ENCODE peak calls at places on chromosomes 11 and 22, in seven cellular contexts. T, L, Y, R, S, G and I are unnamed samples. For H3K27me3, the result is how much of the 10 kb centered on the place peaks cover.

GRCh38 chr11:57597461-57597892 is at the start of gene SERPING1:
- DNase-seq in T (peak), L (peak), Y (peak), R (no peak), S (no peak), G (peak), I (no peak)

GRCh38 chr11:45087301-45087700 is 59.1 kb upstream of the PRDM11 start:
- DNase-seq in T (no peak), L (no peak), Y (no peak), R (no peak), S (no peak), G (no peak), I (no peak)

GRCh38 chr11:68840661-68841653 is 759 bp downstream of the CPT1A start:
- DNase-seq in T (peak), L (peak), Y (no peak), R (no peak), S (peak), G (no peak), I (no peak)

GRCh38 chr22:24989541-24989951 is 37.0 kb downstream of the KIAA1671 start:
- DNase-seq in T (no peak), L (peak), Y (no peak), R (no peak), S (no peak), G (no peak), I (no peak)

GRCh38 chr22:40922484-40923303 is 28.5 kb upstream of the RBX1 start:
- DNase-seq in T (no peak), L (peak), Y (no peak), R (no peak), S (peak), G (no peak), I (peak)

GRCh38 chr22:28730146-28730545 is 11.5 kb downstream of the CHEK2 start:
- DNase-seq in T (no peak), L (no peak), Y (no peak), R (no peak), S (no peak), G (no peak), I (no peak)

GRCh38 chr11:85809881-85810280 is 1.1 kb downstream of the SYTL2 start:
- DNase-seq in T (peak), L (no peak), Y (peak), R (no peak), S (peak), G (no peak), I (no peak)

GRCh38 chr22:28229566-28230483 is 310.8 kb upstream of the PITPNB start:
- DNase-seq in T (no peak), L (no peak), Y (no peak), R (no peak), S (no peak), G (no peak), I (no peak)

GRCh38 chr11:1656670-1657069 is 27.1 kb downstream of the KRTAP5-5 start:
- DNase-seq in T (peak), L (no peak), Y (no peak), R (no peak), S (no peak), G (peak), I (no peak)

GRCh38 chr22:41357191-41357590 is 24.6 kb upstream of the TEF start:
- DNase-seq in T (no peak), L (no peak), Y (no peak), R (no peak), S (no peak), G (no peak), I (no peak)

GRCh38 chr11:6606471-6607189 is 3.1 kb downstream of the ILK start:
- DNase-seq in T (peak), L (peak), Y (peak), R (no peak), S (peak), G (peak), I (peak)

GRCh38 chr11:106585061-106585460 is 433.2 kb downstream of the GUCY1A2 start:
- DNase-seq in T (no peak), L (no peak), Y (no peak), R (no peak), S (peak), G (no peak), I (no peak)

GRCh38 chr11:111310088-111310487 is 11.7 kb downstream of the POU2AF3 start:
- DNase-seq in T (no peak), L (no peak), Y (no peak), R (no peak), S (no peak), G (no peak), I (no peak)

GRCh38 chr11:130801287-130802146 is 114.8 kb downstream of the SNX19 start:
- DNase-seq in T (no peak), L (no peak), Y (no peak), R (no peak), S (no peak), G (no peak), I (no peak)

GRCh38 chr11:34595960-34596359 is 24.9 kb upstream of the EHF start:
- DNase-seq in T (no peak), L (no peak), Y (no peak), R (no peak), S (no peak), G (no peak), I (no peak)

GRCh38 chr11:31786996-31787685 is 24.0 kb downstream of the PAX6 start:
- DNase-seq in T (no peak), L (no peak), Y (no peak), R (no peak), S (peak), G (no peak), I (no peak)

GRCh38 chr11:101133190-101133589 is 3.6 kb upstream of the PGR start:
- DNase-seq in T (no peak), L (no peak), Y (no peak), R (no peak), S (no peak), G (no peak), I (no peak)

GRCh38 chr11:17611049-17611448 is 64.0 kb downstream of the OTOG start:
- DNase-seq in T (no peak), L (no peak), Y (no peak), R (no peak), S (no peak), G (no peak), I (no peak)

GRCh38 chr11:27705873-27706820 is 5.9 kb upstream of the BDNF start:
- DNase-seq in T (no peak), L (no peak), Y (no peak), R (no peak), S (peak), G (no peak), I (no peak)

GRCh38 chr11:74849525-74850391 is 99.1 kb downstream of the XRRA1 start:
- DNase-seq in T (no peak), L (peak), Y (no peak), R (no peak), S (peak), G (no peak), I (peak)

GRCh38 chr11:9868641-9869040 is 204.8 kb downstream of the SWAP70 start:
- DNase-seq in T (no peak), L (no peak), Y (no peak), R (no peak), S (no peak), G (no peak), I (no peak)

GRCh38 chr22:29139965-29140782 is 65.5 kb upstream of the EMID1 start:
- DNase-seq in T (no peak), L (peak), Y (no peak), R (no peak), S (no peak), G (no peak), I (no peak)

GRCh38 chr22:44797181-44797720 is 44.9 kb downstream of the ARHGAP8 start:
- DNase-seq in T (no peak), L (no peak), Y (no peak), R (no peak), S (no peak), G (no peak), I (no peak)

GRCh38 chr11:130749216-130749615 is 167.1 kb downstream of the SNX19 start:
- DNase-seq in T (no peak), L (no peak), Y (no peak), R (no peak), S (no peak), G (no peak), I (no peak)

GRCh38 chr11:101031713-101032112 is 97.9 kb downstream of the PGR start:
- DNase-seq in T (no peak), L (no peak), Y (no peak), R (no peak), S (no peak), G (no peak), I (no peak)

GRCh38 chr11:120308081-120308480 is 17.0 kb upstream of the TLCD5 start:
- DNase-seq in T (no peak), L (no peak), Y (no peak), R (no peak), S (no peak), G (no peak), I (no peak)

GRCh38 chr11:34160049-34160721 is 54.8 kb downstream of the NAT10 start:
- DNase-seq in T (no peak), L (peak), Y (no peak), R (no peak), S (no peak), G (no peak), I (no peak)

GRCh38 chr22:29719894-29720645 is at the start of gene CABP7:
- DNase-seq in T (no peak), L (no peak), Y (no peak), R (no peak), S (peak), G (no peak), I (no peak)

GRCh38 chr11:77471520-77472234 is 2.2 kb downstream of the PAK1 start:
- DNase-seq in T (no peak), L (no peak), Y (no peak), R (no peak), S (peak), G (no peak), I (no peak)

GRCh38 chr11:107776062-107776461 is 64.2 kb upstream of the SLN start:
- DNase-seq in T (no peak), L (no peak), Y (no peak), R (no peak), S (no peak), G (no peak), I (no peak)

GRCh38 chr11:46117842-46118241 is 3.4 kb downstream of the PHF21A start:
- DNase-seq in T (no peak), L (no peak), Y (no peak), R (no peak), S (no peak), G (no peak), I (no peak)

GRCh38 chr11:64007629-64008282 is 21.5 kb downstream of the OTUB1 start:
- DNase-seq in T (peak), L (peak), Y (peak), R (no peak), S (peak), G (no peak), I (no peak)

GRCh38 chr11:64005691-64006090 is 19.5 kb downstream of the OTUB1 start:
- DNase-seq in T (no peak), L (no peak), Y (no peak), R (no peak), S (no peak), G (no peak), I (no peak)

GRCh38 chr11:64008283-64008931 is 22.2 kb downstream of the OTUB1 start:
- DNase-seq in T (no peak), L (no peak), Y (no peak), R (no peak), S (no peak), G (no peak), I (no peak)

GRCh38 chr11:64006468-64006867 is 20.2 kb downstream of the OTUB1 start:
- DNase-seq in T (no peak), L (no peak), Y (no peak), R (no peak), S (no peak), G (no peak), I (no peak)

DNA sequence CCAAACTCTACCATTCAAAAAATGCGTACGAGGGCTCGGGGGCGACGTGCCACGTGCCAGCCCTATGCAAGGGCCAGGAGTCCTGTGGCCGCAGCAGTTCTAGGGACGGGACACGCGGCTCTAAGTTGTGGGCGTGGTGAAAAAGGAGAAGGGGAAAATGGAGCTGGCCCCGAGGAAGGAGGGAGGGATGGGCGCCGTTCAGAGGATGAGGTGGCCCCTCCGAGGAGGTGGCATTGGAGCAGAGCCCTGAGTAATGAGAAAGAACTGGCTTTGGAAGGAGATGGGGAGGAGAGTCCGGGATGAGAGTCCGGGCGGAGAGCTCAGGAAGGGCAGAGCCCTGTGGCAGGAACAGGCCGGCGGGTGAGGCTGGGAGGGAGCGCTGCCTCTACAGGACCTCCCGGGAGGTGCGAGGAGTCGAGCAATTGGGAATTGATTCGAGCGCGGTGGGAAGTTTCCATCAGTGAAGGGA is 21.0 kb downstream of the OTUB1 start:
- DNase-seq in T (no peak), L (no peak), Y (no peak), R (no peak), S (peak), G (no peak), I (no peak)
- H3K27me3 ChIP-seq in T (under half), L (under half), Y (under half), R (under half), S (half or more), G (under half), I (under half)

GRCh38 chr22:47093720-47094119 is 331.3 kb downstream of the TBC1D22A start:
- DNase-seq in T (no peak), L (no peak), Y (no peak), R (no peak), S (no peak), G (no peak), I (no peak)
- H3K27ac ChIP-seq in T (no peak), L (no peak), Y (no peak), R (no peak), S (no peak), G (no peak), I (no peak)

DNA sequence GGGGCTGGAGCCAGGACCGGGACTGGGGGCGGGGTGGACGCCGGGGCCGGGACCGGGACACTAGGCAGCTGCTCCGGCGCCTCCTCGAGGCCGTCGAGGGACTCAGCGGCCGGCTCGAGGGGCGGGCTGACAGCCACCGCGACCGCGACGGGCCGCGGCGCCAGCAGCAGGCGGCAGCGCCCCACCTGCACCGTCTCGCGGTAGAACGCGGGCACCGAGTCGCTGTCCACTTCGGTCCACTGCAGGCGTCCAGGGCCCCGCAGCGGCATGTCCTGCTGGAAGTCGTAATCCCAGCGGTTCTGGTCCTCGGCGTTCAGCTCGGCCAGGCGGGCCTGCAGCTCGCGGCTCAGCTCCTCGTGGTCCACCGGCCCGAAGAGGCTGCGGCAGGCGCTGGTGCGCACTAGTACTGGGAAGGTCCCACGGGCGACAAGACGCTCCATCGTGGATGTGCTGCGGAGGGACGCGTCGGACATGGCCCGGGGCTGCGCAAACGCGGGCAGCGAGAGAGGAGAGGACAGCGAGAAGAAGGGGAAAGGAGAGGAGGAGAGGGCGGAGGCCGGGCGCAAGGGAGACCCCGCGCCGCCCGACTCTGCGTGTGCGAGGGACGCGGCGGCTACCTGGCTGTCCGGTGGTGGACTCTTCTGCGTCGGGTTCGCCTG is 429 bp downstream of the CDKN1C start:
- DNase-seq in T (peak), L (peak), Y (peak), R (no peak), S (peak), G (no peak), I (no peak)
- TF ChIP-seq CTCF in T (peak), L (peak), Y (peak), R (no peak), S (peak), G (no peak), I (no peak)

DNA sequence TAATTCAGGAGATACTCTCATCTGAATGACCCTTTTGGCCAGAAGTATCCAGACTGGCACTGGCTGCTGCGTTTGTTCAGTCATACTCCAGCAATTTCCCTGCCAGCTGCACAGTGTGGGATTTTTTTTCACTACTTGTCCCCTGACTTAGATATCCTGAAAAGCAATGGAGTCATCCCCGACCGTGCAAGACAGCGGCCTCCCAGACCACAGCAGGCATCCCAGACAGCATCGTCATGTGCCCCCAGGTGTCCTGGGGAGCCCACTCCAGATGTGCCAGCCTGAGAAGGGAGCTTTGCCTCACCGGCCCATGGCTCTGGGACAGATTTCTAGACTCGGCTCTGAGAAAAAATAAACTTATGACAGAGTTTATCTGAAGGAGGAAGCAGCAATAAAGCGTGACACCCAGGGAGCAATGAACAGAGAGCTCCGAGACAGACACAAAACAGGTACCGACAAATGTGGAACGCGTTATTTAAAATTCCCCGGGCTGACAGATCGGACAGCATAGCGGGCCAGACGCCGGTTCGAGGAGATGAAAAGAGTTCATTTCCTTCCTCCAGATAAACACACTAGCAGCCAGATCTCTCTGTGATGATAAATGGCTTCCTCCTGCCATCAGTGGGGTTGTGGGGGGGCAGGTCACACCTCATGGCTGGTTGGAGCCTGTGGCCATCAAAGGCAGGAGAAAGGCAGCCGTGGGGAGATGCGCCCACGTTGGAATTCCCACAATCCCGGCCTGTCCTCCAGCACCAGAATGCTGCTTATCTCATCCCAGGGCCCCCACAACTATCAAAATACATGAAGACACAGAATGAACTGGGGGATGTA is 106.4 kb upstream of the FGF3 start:
- DNase-seq in T (peak), L (no peak), Y (no peak), R (no peak), S (no peak), G (no peak), I (no peak)
- H3K27me3 ChIP-seq in T (under half), L (under half), Y (under half), R (under half), S (under half), G (under half), I (under half)

GRCh38 chr22:35628732-35629131 is 11.6 kb upstream of the MB start:
- DNase-seq in T (no peak), L (no peak), Y (no peak), R (no peak), S (no peak), G (no peak), I (no peak)
- H3K27ac ChIP-seq in T (peak), L (no peak), Y (no peak), R (no peak), S (no peak), G (peak), I (peak)

DNA sequence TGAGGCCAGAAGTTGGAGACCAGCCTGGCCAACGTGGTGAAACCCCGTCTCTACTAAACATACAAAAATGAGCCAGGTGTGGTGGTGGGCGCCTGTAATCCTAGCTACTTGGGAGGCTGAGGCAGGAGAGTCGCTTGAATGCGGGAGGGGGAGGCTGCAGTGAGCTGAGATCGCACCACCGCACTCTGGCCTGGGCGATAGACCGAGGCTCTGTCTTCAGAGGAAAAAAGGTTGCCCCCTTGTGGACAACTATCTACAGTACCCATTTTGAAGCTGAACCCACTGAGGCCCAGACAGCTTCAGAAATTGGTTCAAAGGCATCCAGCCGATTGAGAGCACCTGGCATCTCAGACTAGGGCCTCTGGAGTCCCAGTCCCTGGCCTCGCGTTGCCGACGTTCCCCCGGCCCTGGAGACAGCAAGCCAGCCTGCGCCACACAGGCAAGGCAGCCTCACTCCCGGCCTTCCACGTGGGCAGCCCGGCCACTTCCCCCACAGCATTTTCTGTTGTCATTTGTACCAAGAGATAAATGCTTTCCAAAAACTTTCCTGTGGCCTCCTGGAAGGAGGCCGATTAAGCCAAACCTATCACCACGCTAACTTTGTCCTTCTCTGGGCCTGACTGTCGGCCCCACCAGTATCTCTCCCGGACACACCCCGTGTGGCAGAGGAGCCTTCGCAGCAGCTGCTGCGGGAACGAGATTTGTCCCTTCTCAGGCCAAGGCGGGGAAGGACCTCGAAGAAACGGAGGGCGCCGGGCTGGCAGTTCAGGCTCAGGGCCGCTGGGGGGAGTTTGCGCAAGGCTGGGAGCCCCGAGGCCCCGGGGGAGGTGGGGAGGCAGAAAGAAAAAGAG is 82.8 kb downstream of the FLI1 start:
- DNase-seq in T (no peak), L (peak), Y (no peak), R (no peak), S (peak), G (no peak), I (no peak)
- TF ChIP-seq CTCF in T (peak), L (peak), Y (peak), R (peak), S (peak), G (no peak), I (peak)

GRCh38 chr11:125924384-125925007 is 20.2 kb downstream of the DDX25 start:
- DNase-seq in T (no peak), L (no peak), Y (no peak), R (no peak), S (no peak), G (no peak), I (no peak)
- H3K27me3 ChIP-seq in T (under half), L (under half), Y (under half), R (under half), S (under half), G (under half), I (under half)